ENCODE peak calls at places on chromosomes 3 and 15, in nine cellular contexts. P is AG09309; V is body of pancreas; S is CD4-positive, alpha-beta T cell; T is esophagus squamous epithelium; U is transverse colon; M is mucosa of descending colon; Y is GM12865; X is activated B cell treated with CpG ODN at 0.5 μM for 24 hours. D is an unnamed sample.

GRCh38 chr3:111952866-111953450 is 25.9 kb upstream of the ABHD10 start:
- DNase-seq in P (no peak), V (no peak), S (no peak), T (no peak), U (no peak), M (no peak), Y (no peak), X (no peak), D (no peak)

GRCh38 chr3:155382396-155383042 is 89.0 kb upstream of the STRIT1 start:
- DNase-seq in P (no peak), V (peak; percentile 85), S (no peak), T (no peak), U (peak; percentile 76), M (peak; percentile 88), Y (peak; percentile 38), X (no peak), D (peak; percentile 74)

GRCh38 chr15:62150445-62150844 is 14.6 kb downstream of the C2CD4B start:
- DNase-seq in P (no peak), V (no peak), S (no peak), T (no peak), U (no peak), M (no peak), Y (no peak), X (no peak), D (no peak)

GRCh38 chr15:39075756-39076341 is 505.0 kb upstream of the THBS1 start:
- DNase-seq in P (no peak), V (no peak), S (no peak), T (no peak), U (no peak), M (no peak), Y (no peak), X (no peak), D (no peak)

GRCh38 chr15:27260523-27260922 is 289.5 kb downstream of the GABRG3 start:
- DNase-seq in P (no peak), V (no peak), S (no peak), T (no peak), U (no peak), M (no peak), Y (no peak), X (no peak), D (no peak)

GRCh38 chr3:129278970-129279906 is 568 bp downstream of the HMCES start:
- DNase-seq in P (no peak), V (peak; percentile 31), S (peak; percentile 37), T (no peak), U (peak; percentile 47), M (peak; percentile 53), Y (peak; percentile 61), X (peak; percentile 47), D (peak; percentile 43)

GRCh38 chr3:119731545-119732343 is 28.9 kb downstream of the CFAP91 start:
- DNase-seq in P (no peak), V (no peak), S (no peak), T (no peak), U (no peak), M (no peak), Y (no peak), X (no peak), D (no peak)

GRCh38 chr3:185630182-185630622 is 44.1 kb downstream of the SENP2 start:
- DNase-seq in P (no peak), V (peak; percentile 28), S (no peak), T (no peak), U (peak; percentile 49), M (peak; percentile 60), Y (no peak), X (no peak), D (no peak)

GRCh38 chr15:89315375-89315929 is 19.2 kb downstream of the POLG start:
- DNase-seq in P (no peak), V (no peak), S (no peak), T (no peak), U (no peak), M (no peak), Y (no peak), X (no peak), D (no peak)

GRCh38 chr15:90942354-90943120 is 7.5 kb downstream of the UNC45A start:
- DNase-seq in P (no peak), V (no peak), S (no peak), T (no peak), U (no peak), M (no peak), Y (no peak), X (no peak), D (no peak)

GRCh38 chr3:179653777-179654117 is 907 bp downstream of the USP13 start:
- DNase-seq in P (no peak), V (peak; percentile 40), S (no peak), T (no peak), U (peak; percentile 7), M (no peak), Y (no peak), X (peak; percentile 15), D (no peak)

GRCh38 chr3:188486952-188487351 is 333.0 kb downstream of the LPP start:
- DNase-seq in P (no peak), V (no peak), S (no peak), T (no peak), U (no peak), M (no peak), Y (no peak), X (no peak), D (no peak)

GRCh38 chr15:78075490-78076230 is 1.9 kb downstream of the TBC1D2B start:
- DNase-seq in P (no peak), V (peak; percentile 74), S (no peak), T (no peak), U (peak; percentile 70), M (peak; percentile 64), Y (no peak), X (no peak), D (no peak)

GRCh38 chr3:64917914-64918313 is 230.1 kb upstream of the ADAMTS9 start:
- DNase-seq in P (no peak), V (no peak), S (no peak), T (no peak), U (no peak), M (no peak), Y (no peak), X (no peak), D (no peak)

GRCh38 chr3:124386006-124386405 is 344.2 kb upstream of the UMPS start:
- DNase-seq in P (no peak), V (no peak), S (no peak), T (no peak), U (no peak), M (no peak), Y (no peak), X (no peak), D (no peak)
- TF ChIP-seq CTCF in P (no peak), V (no peak), S (no peak), T (no peak), U (no peak), M (no peak), Y (no peak), X (no peak), D (no peak)

DNA sequence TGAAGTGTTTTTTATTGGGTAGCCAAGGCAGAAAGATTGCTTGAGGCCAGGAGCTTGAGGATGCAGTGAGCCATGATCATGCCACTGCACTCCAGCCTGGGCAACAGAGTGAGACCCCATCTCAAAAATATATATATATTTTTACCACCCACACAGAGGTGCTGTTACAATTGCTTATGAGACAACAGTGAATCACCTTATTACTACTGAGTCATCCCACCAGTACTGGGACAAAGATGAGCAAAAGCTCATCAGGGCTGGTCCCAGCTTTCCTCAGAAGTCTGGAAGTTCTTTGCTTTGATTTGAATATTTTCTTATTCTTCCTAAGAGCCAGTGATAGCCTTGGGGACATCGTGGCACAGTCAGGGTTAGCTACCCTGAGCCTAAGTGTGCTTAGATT is 207.7 kb downstream of the SOX2 start:
- DNase-seq in P (no peak), V (no peak), S (no peak), T (no peak), U (no peak), M (no peak), Y (no peak), X (no peak), D (no peak)
- TF ChIP-seq CTCF in P (no peak), V (no peak), S (no peak), T (no peak), U (no peak), M (no peak), Y (no peak), X (no peak), D (no peak)

DNA sequence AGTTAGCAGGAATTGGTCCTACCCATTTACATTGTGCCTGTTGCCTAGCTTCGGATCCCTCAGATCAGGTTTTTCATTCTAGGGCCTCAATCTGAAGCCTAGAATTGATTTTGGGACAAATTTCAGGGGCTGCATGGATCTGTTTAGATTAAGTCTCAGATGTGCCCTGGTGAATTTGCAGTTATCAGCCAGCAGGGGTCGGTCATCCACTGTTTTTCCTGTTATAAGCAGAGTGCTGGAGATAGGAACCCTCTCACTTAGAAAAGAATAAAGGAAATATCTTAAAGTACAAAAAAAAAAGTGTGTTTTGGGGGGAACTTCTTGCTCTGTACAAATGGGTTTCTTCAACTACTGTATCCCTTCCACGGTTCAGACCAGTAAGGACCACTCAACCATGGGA is 212.5 kb downstream of the BCHE start:
- DNase-seq in P (no peak), V (no peak), S (no peak), T (no peak), U (no peak), M (no peak), Y (peak; percentile 23), X (no peak), D (no peak)
- TF ChIP-seq CTCF in P (peak; percentile 13), V (no peak), S (no peak), T (no peak), U (peak; percentile 32), M (no peak), Y (peak; percentile 44), X (no peak), D (no peak)

GRCh38 chr15:29058903-29059539 is 173.2 kb downstream of the APBA2 start:
- DNase-seq in P (no peak), V (no peak), S (no peak), T (no peak), U (no peak), M (no peak), Y (no peak), X (no peak), D (no peak)

GRCh38 chr15:29054171-29055045 is 168.6 kb downstream of the APBA2 start:
- DNase-seq in P (no peak), V (no peak), S (no peak), T (no peak), U (no peak), M (no peak), Y (no peak), X (no peak), D (no peak)

GRCh38 chr15:29055876-29056275 is 170.1 kb downstream of the APBA2 start:
- DNase-seq in P (no peak), V (no peak), S (no peak), T (no peak), U (no peak), M (no peak), Y (no peak), X (no peak), D (no peak)

GRCh38 chr15:29057856-29058255 is 172.1 kb downstream of the APBA2 start:
- DNase-seq in P (no peak), V (no peak), S (no peak), T (no peak), U (no peak), M (no peak), Y (no peak), X (no peak), D (no peak)

DNA sequence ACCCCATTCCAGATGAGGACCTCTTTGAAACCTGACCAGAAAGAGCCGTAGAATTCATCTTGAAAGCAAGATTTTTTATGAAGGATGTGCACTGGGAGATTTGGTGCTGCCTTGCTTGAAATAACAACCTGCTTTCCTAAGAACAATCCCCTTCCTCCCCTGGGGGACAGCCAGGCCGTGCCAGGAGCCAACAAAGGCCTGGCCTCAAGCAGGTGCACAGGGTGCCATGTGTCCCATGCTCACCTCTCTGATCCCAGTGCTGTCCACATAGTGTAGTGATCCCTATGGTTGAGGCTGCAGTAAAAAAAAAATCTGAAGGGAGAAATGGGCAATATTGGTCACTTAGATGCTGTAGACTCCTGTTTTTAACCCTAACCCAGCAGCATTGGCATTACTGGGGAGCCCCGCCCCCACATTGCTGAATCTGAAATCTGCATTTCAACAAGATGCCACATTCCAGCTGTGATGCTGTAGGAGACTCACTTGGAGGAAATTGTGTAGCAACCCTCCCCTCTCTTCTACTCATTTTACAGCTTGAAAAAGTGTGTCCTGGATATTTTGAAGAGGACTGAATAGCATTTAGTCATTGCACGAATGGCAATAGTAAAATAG is 171.2 kb downstream of the APBA2 start:
- DNase-seq in P (no peak), V (no peak), S (no peak), T (no peak), U (no peak), M (no peak), Y (no peak), X (no peak), D (no peak)
- TF ChIP-seq CTCF in P (no peak), V (no peak), S (no peak), T (no peak), U (no peak), M (no peak), Y (no peak), X (no peak), D (no peak)